ENCODE peak calls at places on chromosomes 6 and 20, in four cellular contexts. T, V, E and A are unnamed samples.

GRCh38 chr20:50866036-50866685 is 65.1 kb downstream of the ADNP start:
- DNase-seq in V (no peak), T (no peak), E (no peak), A (no peak)

GRCh38 chr6:139679516-139680179 is 305.2 kb upstream of the CITED2 start:
- DNase-seq in E (peak; percentile 44), V (no peak), T (no peak), A (no peak)

GRCh38 chr6:148535976-148536375 is 193.3 kb downstream of the SASH1 start:
- DNase-seq in E (no peak), T (no peak), V (no peak), A (no peak)

GRCh38 chr6:168533428-168533827 is 92.4 kb downstream of the SMOC2 start:
- DNase-seq in E (no peak), T (no peak), V (no peak), A (no peak)

GRCh38 chr6:88843040-88843439 is 120.4 kb downstream of the RNGTT start:
- DNase-seq in V (no peak), T (no peak), E (no peak), A (no peak)

GRCh38 chr20:40986774-40987173 is 41.8 kb upstream of the TOP1 start:
- DNase-seq in V (no peak), T (no peak), E (no peak), A (no peak)

GRCh38 chr6:157023958-157024357 is 246.8 kb downstream of the ARID1B start:
- DNase-seq in E (no peak), V (no peak), T (no peak), A (no peak)

GRCh38 chr20:46402236-46402886 is 4.1 kb downstream of the ELMO2 start:
- DNase-seq in V (no peak), E (no peak), T (no peak), A (no peak)

GRCh38 chr20:25310268-25310920 is 62.5 kb downstream of the PYGB start:
- DNase-seq in T (peak; percentile 88), E (peak; percentile 99), V (peak; percentile 67), A (no peak)

GRCh38 chr6:119182404-119182803 is 103.9 kb upstream of the FAM184A start:
- DNase-seq in V (no peak), T (no peak), E (no peak), A (no peak)

GRCh38 chr6:431986-432385 is 40.4 kb downstream of the IRF4 start:
- DNase-seq in T (no peak), E (no peak), V (no peak), A (no peak)

GRCh38 chr20:41150664-41151063 is 13.3 kb downstream of the PLCG1 start:
- DNase-seq in E (no peak), V (no peak), T (peak; percentile 65), A (no peak)

GRCh38 chr20:5656136-5656535 is 94.1 kb upstream of the SHLD1 start:
- DNase-seq in V (no peak), E (no peak), T (no peak), A (no peak)

GRCh38 chr6:63807056-63807455 is 171.5 kb downstream of the PHF3 start:
- DNase-seq in T (no peak), E (no peak), V (no peak), A (no peak)

GRCh38 chr20:42714298-42715141 is 475.2 kb downstream of the PTPRT start:
- DNase-seq in V (no peak), T (no peak), E (no peak), A (no peak)

GRCh38 chr6:31466466-31466865 is 31.5 kb upstream of the MICB start:
- DNase-seq in V (no peak), E (no peak), T (no peak), A (no peak)

GRCh38 chr6:170082531-170083187 is 208.2 kb downstream of the DLL1 start:
- DNase-seq in V (no peak), T (no peak), E (no peak), A (no peak)

GRCh38 chr6:46090115-46091079 is 39.4 kb upstream of the ENPP4 start:
- DNase-seq in V (peak; percentile 17), E (peak; percentile 50), T (peak; percentile 65), A (peak; percentile 50)

GRCh38 chr6:19465760-19466159 is 371.4 kb upstream of the ID4 start:
- DNase-seq in V (no peak), E (no peak), T (no peak), A (no peak)

GRCh38 chr6:129866688-129867087 is 5.6 kb upstream of the TMEM244 start:
- DNase-seq in E (no peak), T (no peak), V (no peak), A (no peak)

GRCh38 chr6:163190786-163191185 is 223.7 kb upstream of the QKI start:
- DNase-seq in T (no peak), V (no peak), E (no peak), A (no peak)

GRCh38 chr6:109662192-109662591 is 28.8 kb downstream of the AK9 start:
- DNase-seq in E (no peak), T (no peak), V (no peak), A (no peak)

GRCh38 chr20:25579081-25579770 is 6.1 kb downstream of the NINL start:
- DNase-seq in V (no peak), T (no peak), E (peak; percentile 87), A (peak; percentile 30)

DNA sequence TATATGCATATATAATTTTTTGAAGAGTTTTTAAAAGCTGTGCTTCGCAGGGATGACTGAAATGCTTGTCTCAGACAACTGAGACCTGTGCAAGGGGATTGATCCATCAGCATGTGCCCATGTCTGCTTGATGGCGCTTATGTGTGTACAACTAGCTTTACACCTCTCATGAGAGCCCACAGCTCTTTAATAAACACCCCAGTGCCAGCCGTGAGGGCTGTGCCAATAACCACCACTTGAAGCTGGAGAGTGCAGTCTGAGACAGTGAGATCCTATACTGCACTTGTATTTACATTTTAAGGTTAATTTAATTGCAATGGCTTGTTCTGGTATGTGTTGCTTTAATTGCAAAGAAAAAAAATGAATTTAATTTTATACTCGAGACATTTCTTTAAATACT is 225.5 kb downstream of the BCKDHB start:
- DNase-seq in E (no peak), V (no peak), T (no peak), A (no peak)
- TF ChIP-seq ESRRA in E (no peak), V (no peak), T (no peak), A (no peak)

DNA sequence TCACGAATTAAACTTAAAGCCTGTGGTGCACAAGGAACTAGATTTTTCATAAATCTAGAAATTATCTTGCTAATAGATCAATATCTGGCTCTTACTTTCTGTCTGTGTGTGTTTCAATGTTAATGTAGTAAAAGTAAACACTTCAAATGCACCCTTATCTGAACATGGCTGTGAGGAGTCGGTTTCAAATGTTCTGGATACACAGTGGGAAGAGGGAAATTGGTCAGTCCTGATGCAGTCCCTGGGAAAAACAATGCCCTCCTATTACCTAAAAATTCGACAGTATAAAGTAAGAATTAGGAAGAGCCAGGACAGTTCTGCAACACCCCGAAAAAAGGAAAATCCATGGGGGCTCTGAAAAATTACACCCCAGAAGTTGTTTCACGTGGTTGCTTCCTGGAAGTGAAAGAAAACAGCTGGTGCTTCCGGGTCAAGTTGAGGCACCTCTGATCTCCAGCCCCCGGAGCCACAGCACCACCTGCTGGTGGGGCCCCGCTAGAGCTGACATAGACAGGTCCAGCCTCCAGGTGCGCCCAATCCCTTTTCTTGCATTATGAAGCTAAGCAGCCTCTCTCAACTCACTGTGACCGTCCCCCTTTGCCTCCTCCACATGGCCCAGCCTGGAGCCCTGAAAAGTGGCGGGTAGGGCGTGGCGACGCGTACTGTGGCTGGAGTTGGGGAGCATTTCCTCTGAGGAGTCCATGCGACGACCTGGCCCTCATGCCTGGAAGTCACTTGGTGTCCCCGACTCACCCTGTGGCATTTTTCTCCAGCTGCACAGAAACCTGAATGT is 8.3 kb downstream of the SEMG2 start:
- DNase-seq in E (peak; percentile 26), V (no peak), T (peak; percentile 64), A (peak; percentile 90)
- TF ChIP-seq ETV6 in E (no peak), V (no peak), T (no peak), A (peak; percentile 77)

DNA sequence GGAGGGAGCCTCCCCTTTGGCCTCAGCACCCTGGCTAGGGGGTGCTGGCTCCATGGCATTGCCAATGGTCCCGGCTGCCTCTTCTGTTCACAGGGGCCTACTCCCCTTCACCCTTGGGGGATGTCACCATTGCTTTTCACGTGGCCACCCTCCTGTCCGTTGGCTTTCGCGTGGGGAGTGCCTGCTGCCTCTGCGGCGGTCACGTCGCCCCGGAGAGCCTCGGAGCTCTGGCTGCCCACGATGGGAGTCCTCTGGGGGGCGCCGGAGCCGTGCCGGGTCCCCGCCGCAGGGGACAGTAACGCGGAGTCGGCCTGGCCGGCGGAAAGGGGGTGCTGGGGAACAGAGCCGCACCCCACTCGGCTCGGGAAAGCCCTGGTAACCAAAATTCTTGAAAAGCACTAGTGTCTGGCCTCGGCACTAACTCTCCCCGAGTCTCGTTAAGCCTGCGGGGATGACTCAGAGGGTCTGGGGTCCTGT is 661 bp upstream of the HEBP2 start:
- DNase-seq in E (no peak), V (no peak), T (peak; percentile 61), A (peak; percentile 45)
- TF ChIP-seq MAX in E (no peak), V (no peak), T (no peak), A (no peak)

DNA sequence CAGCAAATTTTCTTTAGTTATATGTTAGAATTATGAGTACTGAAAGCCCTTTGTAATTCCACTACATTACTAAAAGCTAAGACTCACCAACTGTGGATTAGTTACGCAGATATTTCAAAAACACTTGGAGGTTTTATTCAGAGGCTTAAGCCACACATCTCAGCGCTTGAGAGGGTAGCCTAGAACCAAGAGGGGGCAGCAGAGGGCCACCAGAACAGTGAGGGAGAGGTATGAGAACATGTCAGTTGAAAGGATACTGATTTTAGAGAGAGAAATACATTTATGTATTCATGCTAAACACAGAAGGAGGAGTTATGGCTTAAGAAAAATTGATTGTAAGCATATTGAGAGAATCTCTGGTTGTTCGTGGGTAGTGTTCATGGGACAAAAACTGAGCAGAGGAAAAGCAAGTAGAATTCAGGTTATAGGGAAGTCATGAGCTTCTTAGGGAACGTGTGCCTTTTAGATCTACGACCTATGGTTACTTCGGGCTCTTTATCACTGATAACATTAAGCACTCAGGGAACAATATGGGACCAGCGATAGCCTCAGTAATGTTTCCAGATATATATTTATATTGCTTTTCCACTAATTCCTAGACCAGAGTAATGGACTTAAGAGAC is 20.4 kb upstream of the SERINC1 start:
- DNase-seq in V (no peak), E (peak; percentile 68), T (peak; percentile 82), A (peak; percentile 73)
- TF ChIP-seq ESRRA in V (no peak), E (no peak), T (no peak), A (no peak)

GRCh38 chr6:35015996-35016395 is 125.1 kb downstream of the TCP11 start:
- DNase-seq in T (no peak), E (no peak), V (no peak), A (no peak)

GRCh38 chr6:35018184-35018523 is 123.0 kb downstream of the TCP11 start:
- DNase-seq in V (no peak), T (no peak), E (no peak), A (no peak)

GRCh38 chr6:35017461-35018183 is 123.5 kb downstream of the TCP11 start:
- DNase-seq in E (no peak), V (no peak), T (no peak), A (no peak)

GRCh38 chr6:35015476-35015875 is 125.7 kb downstream of the TCP11 start:
- DNase-seq in E (no peak), T (no peak), V (no peak), A (no peak)

GRCh38 chr6:35016417-35017221 is 124.5 kb downstream of the TCP11 start:
- DNase-seq in V (no peak), T (no peak), E (no peak), A (no peak)
- TF ChIP-seq ETV6 in V (no peak), T (no peak), E (no peak), A (no peak)